ENCODE peak calls at places on chromosome 21, in five cellular contexts. S, P, I, O and D are unnamed samples.

GRCh38 chr21:17612565-17613241 is at the start of gene BTG3:
- DNase-seq in P (peak), I (peak), O (peak), S (peak), D (peak)

GRCh38 chr21:45256021-45256911 is 31.4 kb downstream of the POFUT2 start:
- DNase-seq in O (peak), P (no peak), S (no peak), I (no peak), D (no peak)

GRCh38 chr21:31235671-31236450 is 108.2 kb downstream of the TIAM1 start:
- DNase-seq in S (no peak), P (no peak), O (no peak), I (no peak), D (peak)

GRCh38 chr21:45846373-45847160 is 135.0 kb upstream of the COL6A1 start:
- DNase-seq in I (no peak), S (no peak), O (no peak), P (no peak), D (no peak)

GRCh38 chr21:45164124-45164511 is 89.7 kb downstream of the ADARB1 start:
- DNase-seq in I (no peak), O (no peak), S (no peak), P (no peak), D (no peak)

GRCh38 chr21:25831300-25831699 is 96.5 kb downstream of the GABPA start:
- DNase-seq in S (no peak), I (no peak), P (no peak), O (no peak), D (peak)

GRCh38 chr21:42113926-42114409 is 42.9 kb downstream of the UMODL1 start:
- DNase-seq in O (no peak), P (no peak), S (no peak), I (no peak), D (peak)

GRCh38 chr21:31162827-31163226 is 124.6 kb upstream of the KRTAP19-8 start:
- DNase-seq in O (no peak), I (no peak), S (no peak), P (no peak), D (peak)

GRCh38 chr21:36730291-36731281 is 31.7 kb downstream of the SIM2 start:
- DNase-seq in O (no peak), S (no peak), P (no peak), I (no peak), D (no peak)

GRCh38 chr21:34154878-34155277 is 81.5 kb downstream of the MRPS6 start:
- DNase-seq in S (no peak), P (no peak), O (no peak), I (no peak), D (no peak)

GRCh38 chr21:45290948-45291612 is 3.4 kb upstream of the POFUT2 start:
- DNase-seq in S (no peak), I (no peak), O (no peak), P (no peak), D (no peak)

GRCh38 chr21:39116761-39117425 is 66.4 kb downstream of the PSMG1 start:
- DNase-seq in I (no peak), P (no peak), O (no peak), S (no peak), D (no peak)

GRCh38 chr21:45444385-45444784 is 39.4 kb downstream of the COL18A1 start:
- DNase-seq in P (no peak), S (no peak), O (no peak), I (no peak), D (no peak)

GRCh38 chr21:21481238-21481637 is 483.0 kb downstream of the NCAM2 start:
- DNase-seq in S (no peak), P (no peak), I (no peak), O (no peak), D (no peak)

GRCh38 chr21:41283211-41283818 is 33.3 kb upstream of the FAM3B start:
- DNase-seq in O (peak), S (peak), I (peak), P (peak), D (peak)

GRCh38 chr21:45306453-45306831 is 18.7 kb upstream of the POFUT2 start:
- DNase-seq in O (no peak), P (no peak), I (no peak), S (no peak), D (no peak)

GRCh38 chr21:31855180-31855579 is 17.6 kb upstream of the HUNK start:
- DNase-seq in S (no peak), I (no peak), O (no peak), P (no peak), D (no peak)

GRCh38 chr21:38341546-38342012 is 84.8 kb downstream of the KCNJ15 start:
- DNase-seq in S (no peak), P (no peak), O (no peak), I (no peak), D (no peak)

GRCh38 chr21:26958792-26959191 is 8.1 kb downstream of the ADAMTS5 start:
- DNase-seq in P (no peak), I (no peak), O (no peak), S (no peak), D (no peak)

GRCh38 chr21:25573409-25574206 is 33.7 kb downstream of the MRPL39 start:
- DNase-seq in P (no peak), O (peak), S (peak), I (peak), D (peak)

GRCh38 chr21:39010629-39011404 is 172.4 kb downstream of the PSMG1 start:
- DNase-seq in I (no peak), O (no peak), P (no peak), S (no peak), D (no peak)

GRCh38 chr21:38082936-38083335 is 166.7 kb upstream of the KCNJ6 start:
- DNase-seq in O (no peak), P (no peak), I (no peak), S (no peak), D (no peak)